ENCODE peak calls at places on chromosomes 13 and 19, in ten cellular contexts. X, Y, W, T, B, A, S, M, Z and R are unnamed samples.

GRCh38 chr19:16070366-16070990 is 5.8 kb upstream of the TPM4 start:
- DNase-seq in X (no peak), Y (no peak), W (peak; percentile 88), T (no peak), B (peak; percentile 83), A (peak; percentile 38), S (no peak), M (peak; percentile 59), Z (peak; percentile 71), R (peak; percentile 37)

GRCh38 chr19:38389101-38389925 is 816 bp downstream of the SPRED3 start:
- DNase-seq in X (no peak), Y (no peak), W (no peak), T (peak; percentile 67), B (no peak), A (no peak), S (peak; percentile 73), M (peak; percentile 99), Z (no peak), R (peak; percentile 82)

GRCh38 chr19:6530385-6531162 is at the start of gene TNFSF9:
- DNase-seq in X (peak; percentile 10), Y (no peak), W (peak; percentile 93), T (peak; percentile 53), B (peak; percentile 79), A (peak; percentile 65), S (peak; percentile 96), M (peak; percentile 73), Z (peak; percentile 70), R (peak; percentile 96)

GRCh38 chr19:42313096-42313839 is at the start of gene TMEM145:
- DNase-seq in X (no peak), Y (peak; percentile 33), W (no peak), T (peak; percentile 55), B (peak; percentile 31), A (no peak), S (peak; percentile 76), M (peak; percentile 92), Z (no peak), R (peak; percentile 84)

GRCh38 chr19:4713384-4713951 is 10.2 kb downstream of the DPP9 start:
- DNase-seq in X (peak; percentile 33), Y (no peak), W (peak; percentile 92), T (peak; percentile 93), B (no peak), A (no peak), S (no peak), M (peak; percentile 98), Z (no peak), R (no peak)

GRCh38 chr13:87998081-87998480 is 326.9 kb downstream of the SLITRK5 start:
- DNase-seq in X (no peak), Y (no peak), W (no peak), T (no peak), B (no peak), A (no peak), S (no peak), M (no peak), Z (no peak), R (no peak)

GRCh38 chr19:48308695-48309586 is 16.4 kb upstream of the EMP3 start:
- DNase-seq in X (no peak), Y (no peak), W (peak; percentile 54), T (no peak), B (no peak), A (no peak), S (peak; percentile 65), M (no peak), Z (no peak), R (peak; percentile 84)

GRCh38 chr19:29376855-29377354 is 148.9 kb upstream of the VSTM2B start:
- DNase-seq in X (no peak), Y (no peak), W (no peak), T (no peak), B (no peak), A (no peak), S (peak; percentile 21), M (no peak), Z (no peak), R (peak; percentile 17)

GRCh38 chr13:40986328-40986856 is 32.7 kb downstream of the ELF1 start:
- DNase-seq in X (no peak), Y (no peak), W (no peak), T (no peak), B (no peak), A (no peak), S (no peak), M (no peak), Z (no peak), R (no peak)

GRCh38 chr13:45511310-45512147 is 46.8 kb downstream of the COG3 start:
- DNase-seq in X (no peak), Y (peak; percentile 32), W (no peak), T (peak; percentile 60), B (no peak), A (no peak), S (no peak), M (no peak), Z (no peak), R (no peak)

GRCh38 chr13:89783221-89783755 is 1564.2 kb upstream of the MIR17HG start:
- DNase-seq in X (no peak), Y (no peak), W (no peak), T (no peak), B (no peak), A (no peak), S (no peak), M (no peak), Z (no peak), R (no peak)

GRCh38 chr13:26784704-26785639 is 24.4 kb upstream of the GPR12 start:
- DNase-seq in X (no peak), Y (no peak), W (no peak), T (no peak), B (no peak), A (no peak), S (no peak), M (no peak), Z (no peak), R (peak; percentile 65)

GRCh38 chr19:48560095-48560530 is 8.1 kb downstream of the SULT2B1 start:
- DNase-seq in X (no peak), Y (no peak), W (no peak), T (no peak), B (no peak), A (no peak), S (no peak), M (no peak), Z (no peak), R (no peak)

GRCh38 chr13:54356209-54356608 is 1327.6 kb downstream of the OLFM4 start:
- DNase-seq in X (no peak), Y (no peak), W (no peak), T (no peak), B (no peak), A (no peak), S (no peak), M (no peak), Z (no peak), R (no peak)

GRCh38 chr13:113838711-113839201 is 25.1 kb downstream of the GAS6 start:
- DNase-seq in X (no peak), Y (no peak), W (no peak), T (no peak), B (no peak), A (no peak), S (no peak), M (no peak), Z (no peak), R (no peak)

GRCh38 chr13:79645569-79645968 is 164.6 kb downstream of the NDFIP2 start:
- DNase-seq in X (no peak), Y (no peak), W (no peak), T (no peak), B (no peak), A (no peak), S (no peak), M (no peak), Z (no peak), R (no peak)

GRCh38 chr19:56253737-56254136 is 18.8 kb upstream of the EDDM13 start:
- DNase-seq in X (peak; percentile 36), Y (peak; percentile 4), W (no peak), T (peak; percentile 47), B (no peak), A (no peak), S (no peak), M (peak; percentile 42), Z (no peak), R (no peak)

GRCh38 chr13:29548722-29549446 is 46.6 kb downstream of the SLC7A1 start:
- DNase-seq in X (no peak), Y (no peak), W (no peak), T (no peak), B (no peak), A (no peak), S (no peak), M (no peak), Z (no peak), R (peak; percentile 39)

GRCh38 chr19:1110809-1111640 is 7.2 kb downstream of the GPX4 start:
- DNase-seq in X (no peak), Y (no peak), W (no peak), T (no peak), B (no peak), A (no peak), S (no peak), M (no peak), Z (no peak), R (no peak)

GRCh38 chr13:30290812-30291436 is 16.4 kb downstream of the KATNAL1 start:
- DNase-seq in X (no peak), Y (no peak), W (no peak), T (no peak), B (no peak), A (no peak), S (no peak), M (no peak), Z (no peak), R (no peak)

GRCh38 chr13:78736142-78736541 is 77.2 kb upstream of the OBI1 start:
- DNase-seq in X (no peak), Y (no peak), W (no peak), T (no peak), B (no peak), A (no peak), S (no peak), M (no peak), Z (no peak), R (no peak)

GRCh38 chr19:11581740-11582139 is 4.3 kb upstream of the ACP5 start:
- DNase-seq in X (no peak), Y (no peak), W (no peak), T (no peak), B (no peak), A (no peak), S (no peak), M (no peak), Z (no peak), R (no peak)

GRCh38 chr13:89136678-89137077 is 1465.5 kb downstream of the SLITRK5 start:
- DNase-seq in X (no peak), Y (no peak), W (no peak), T (no peak), B (no peak), A (no peak), S (no peak), M (no peak), Z (no peak), R (no peak)

GRCh38 chr13:42266464-42266863 is 5.5 kb upstream of the AKAP11 start:
- DNase-seq in X (peak; percentile 16), Y (no peak), W (no peak), T (no peak), B (no peak), A (no peak), S (no peak), M (no peak), Z (no peak), R (no peak)

GRCh38 chr19:11563530-11563929 is 4.5 kb upstream of the ELOF1 start:
- DNase-seq in X (no peak), Y (no peak), W (no peak), T (no peak), B (no peak), A (no peak), S (no peak), M (no peak), Z (no peak), R (no peak)

GRCh38 chr13:33728271-33729037 is 89.5 kb upstream of the RFC3 start:
- DNase-seq in X (no peak), Y (no peak), W (no peak), T (no peak), B (no peak), A (no peak), S (no peak), M (no peak), Z (no peak), R (no peak)

GRCh38 chr19:2765376-2765775 is 17.7 kb downstream of the SGTA start:
- DNase-seq in X (no peak), Y (no peak), W (no peak), T (no peak), B (no peak), A (no peak), S (no peak), M (no peak), Z (no peak), R (no peak)

GRCh38 chr13:40109324-40109958 is 454.0 kb downstream of the COG6 start:
- DNase-seq in X (peak; percentile 64), Y (no peak), W (no peak), T (no peak), B (no peak), A (no peak), S (no peak), M (peak; percentile 32), Z (no peak), R (no peak)